ENCODE peak calls at places on chromosomes 7 and 10, in nine cellular contexts. R is fibroblast of lung; A is GOT3; M is WTC11; T is stomach; J is activated CD4-positive, alpha-beta T cell treated with anti-CD3 and anti-CD28 coated beads for 36 hours; Y is activated T-helper 1 cell treated with Interleukin-2 at 50 U/mL for 16 hours; P is EL; S is stimulated activated naive CD4-positive, alpha-beta T cell. W is an unnamed sample.

GRCh38 chr7:69775231-69775771 is 177.0 kb downstream of the AUTS2 start:
- DNase-seq in R (peak), A (no peak), M (no peak), T (no peak), J (no peak), Y (no peak), P (no peak), S (no peak), W (no peak)

GRCh38 chr10:17022898-17023297 is 106.7 kb downstream of the CUBN start:
- DNase-seq in R (peak), A (no peak), M (no peak), T (no peak), J (no peak), Y (no peak), P (no peak), S (no peak), W (no peak)

GRCh38 chr10:35535136-35535535 is 70.0 kb upstream of the GJD4 start:
- DNase-seq in R (no peak), A (no peak), M (no peak), T (no peak), J (no peak), Y (no peak), P (no peak), S (no peak), W (no peak)

GRCh38 chr10:18271481-18271880 is 131.3 kb downstream of the CACNB2 start:
- DNase-seq in R (no peak), A (no peak), M (no peak), T (no peak), J (no peak), Y (no peak), P (no peak), S (no peak), W (no peak)

GRCh38 chr7:18103436-18104218 is 76.0 kb upstream of the PRPS1L1 start:
- DNase-seq in R (no peak), A (no peak), M (no peak), T (no peak), J (no peak), Y (no peak), P (no peak), S (no peak), W (no peak)

GRCh38 chr10:100481462-100482081 is 18.8 kb downstream of the WNT8B start:
- DNase-seq in R (peak), A (peak), M (peak), T (peak), J (peak), Y (peak), P (peak), S (peak), W (peak)

GRCh38 chr10:102814456-102814871 is 22.7 kb downstream of the CYP17A1 start:
- DNase-seq in R (peak), A (no peak), M (no peak), T (peak), J (no peak), Y (no peak), P (no peak), S (no peak), W (no peak)

GRCh38 chr10:97222346-97222961 is 36.7 kb upstream of the SLIT1 start:
- DNase-seq in R (no peak), A (no peak), M (peak), T (no peak), J (no peak), Y (no peak), P (no peak), S (no peak), W (no peak)

GRCh38 chr7:111878788-111879187 is 316.5 kb upstream of the IMMP2L start:
- DNase-seq in R (no peak), A (no peak), M (no peak), T (no peak), J (no peak), Y (no peak), P (no peak), S (no peak), W (no peak)

GRCh38 chr7:25775570-25775969 is 376.4 kb upstream of the NFE2L3 start:
- DNase-seq in R (no peak), A (no peak), M (no peak), T (no peak), J (no peak), Y (no peak), P (no peak), S (no peak), W (no peak)

GRCh38 chr7:14047709-14048399 is 58.4 kb upstream of the ETV1 start:
- DNase-seq in R (no peak), A (no peak), M (no peak), T (no peak), J (no peak), Y (no peak), P (no peak), S (no peak), W (no peak)

GRCh38 chr10:5679606-5680005 is 5.0 kb upstream of the TASOR2 start:
- DNase-seq in R (peak), A (no peak), M (no peak), T (no peak), J (no peak), Y (no peak), P (peak), S (no peak), W (no peak)

GRCh38 chr10:5234106-5234877 is 37.7 kb downstream of the AKR1C4 start:
- DNase-seq in R (no peak), A (peak), M (no peak), T (peak), J (no peak), Y (no peak), P (peak), S (no peak), W (no peak)

GRCh38 chr7:41930538-41931262 is 227.8 kb upstream of the INHBA start:
- DNase-seq in R (peak), A (no peak), M (no peak), T (no peak), J (no peak), Y (no peak), P (peak), S (no peak), W (no peak)

GRCh38 chr10:74081192-74081803 is 69.3 kb downstream of the AP3M1 start:
- DNase-seq in R (peak), A (no peak), M (peak), T (peak), J (peak), Y (peak), P (peak), S (peak), W (peak)

GRCh38 chr7:38628630-38629385 is 2.4 kb downstream of the AMPH start:
- DNase-seq in R (peak), A (no peak), M (no peak), T (no peak), J (no peak), Y (no peak), P (peak), S (no peak), W (no peak)

GRCh38 chr7:88396295-88396947 is 89.7 kb upstream of the STEAP4 start:
- DNase-seq in R (no peak), A (no peak), M (no peak), T (no peak), J (no peak), Y (no peak), P (no peak), S (no peak), W (no peak)

GRCh38 chr10:93438796-93439253 is 43.3 kb downstream of the MYOF start:
- DNase-seq in R (peak), A (no peak), M (peak), T (peak), J (no peak), Y (no peak), P (no peak), S (no peak), W (no peak)

GRCh38 chr7:69309601-69310000 is 288.7 kb upstream of the AUTS2 start:
- DNase-seq in R (peak), A (no peak), M (no peak), T (no peak), J (no peak), Y (no peak), P (no peak), S (no peak), W (no peak)

W was measured in T1000.